ENCODE peak calls at places on chromosome 1, in five cellular contexts. Z is stimulated activated CD4-positive, alpha-beta T cell treated with anti-CD3 and anti-CD28 coated beads, Interleukin-4, amount 100 ng/mL, for 4 hours; T is T-helper 17 cell; O is neural crest cell; V is M059J. S is an unnamed sample.
A peak's percentile ranks its signal among the peaks of the same experiment; 100 is the strongest.

GRCh38 chr1:93846929-93847810 is 31.8 kb downstream of the DNTTIP2 start:
- DNase-seq in V (peak; percentile 89), Z (peak; percentile 84), O (peak; percentile 86), T (peak; percentile 90), S (peak; percentile 87)

GRCh38 chr1:234838182-234838581 is 228.2 kb upstream of the IRF2BP2 start:
- DNase-seq in T (no peak), V (no peak), O (no peak), Z (no peak), S (no peak)

GRCh38 chr1:235597867-235598553 is 51.6 kb downstream of the GNG4 start:
- DNase-seq in T (no peak), O (no peak), Z (no peak), V (peak; percentile 67), S (no peak)

GRCh38 chr1:91765880-91766443 is 120.0 kb downstream of the TGFBR3 start:
- DNase-seq in Z (no peak), O (no peak), V (no peak), T (no peak), S (no peak)

GRCh38 chr1:30534551-30534940 is 188.8 kb downstream of the MATN1 start:
- DNase-seq in Z (no peak), V (no peak), T (no peak), O (no peak), S (no peak)

GRCh38 chr1:229229721-229230135 is 41.2 kb upstream of the RAB4A start:
- DNase-seq in V (no peak), Z (no peak), O (no peak), T (no peak), S (no peak)

GRCh38 chr1:224411766-224412165 is 22.8 kb downstream of the WDR26 start:
- DNase-seq in O (no peak), Z (no peak), V (peak; percentile 62), T (no peak), S (no peak)

GRCh38 chr1:6251233-6251632 is 7.3 kb downstream of the HES3 start:
- DNase-seq in O (no peak), V (no peak), T (no peak), Z (no peak), S (no peak)

GRCh38 chr1:2242814-2243725 is 15.0 kb downstream of the SKI start:
- DNase-seq in T (no peak), O (no peak), V (no peak), Z (no peak), S (no peak)

GRCh38 chr1:115826642-115827041 is 14.3 kb downstream of the NHLH2 start:
- DNase-seq in Z (no peak), O (no peak), T (no peak), V (no peak), S (no peak)

GRCh38 chr1:232968965-232969364 is 18.6 kb downstream of the NTPCR start:
- DNase-seq in O (no peak), T (no peak), Z (no peak), V (peak; percentile 86), S (no peak)

GRCh38 chr1:117058810-117059209 is 1.3 kb upstream of the TTF2 start:
- DNase-seq in V (no peak), Z (no peak), O (no peak), T (no peak), S (no peak)

GRCh38 chr1:111131693-111132092 is 8.2 kb downstream of the DRAM2 start:
- DNase-seq in V (no peak), T (no peak), Z (no peak), O (no peak), S (no peak)

GRCh38 chr1:151398691-151399065 is 695 bp upstream of the PSMB4 start:
- DNase-seq in Z (no peak), O (no peak), T (no peak), V (no peak), S (no peak)

GRCh38 chr1:91929246-91929645 is 20.0 kb upstream of the BRDT start:
- DNase-seq in V (no peak), Z (no peak), O (no peak), T (no peak), S (no peak)

GRCh38 chr1:198174297-198174696 is 17.5 kb downstream of the NEK7 start:
- DNase-seq in Z (no peak), T (no peak), V (peak; percentile 57), O (no peak), S (no peak)

GRCh38 chr1:53959664-53960250 is 13.6 kb downstream of the LRRC42 start:
- DNase-seq in O (no peak), V (peak; percentile 33), Z (no peak), T (peak; percentile 13), S (no peak)

GRCh38 chr1:63575340-63575826 is 17.8 kb upstream of the PGM1 start:
- DNase-seq in T (no peak), V (peak; percentile 48), O (peak; percentile 9), Z (no peak), S (no peak)

GRCh38 chr1:32865639-32866038 is 5.1 kb downstream of the FNDC5 start:
- DNase-seq in T (no peak), V (no peak), Z (no peak), O (no peak), S (no peak)

GRCh38 chr1:193237381-193237978 is 51.1 kb upstream of the B3GALT2 start:
- DNase-seq in O (no peak), Z (no peak), T (no peak), V (no peak), S (no peak)

GRCh38 chr1:59415286-59415850 is 118.5 kb downstream of the FGGY start:
- DNase-seq in Z (no peak), O (no peak), V (no peak), T (no peak), S (no peak)

S was measured in central memory CD8-positive, alpha-beta T cell.